ENCODE peak calls at places on chromosomes 13 and 19, in four cellular contexts. One of them, this sample, is unnamed.

GRCh38 chr19:39645800-39646411 is 9.8 kb upstream of the LGALS16 start:
- DNase-seq in AG04450: no peak
- DNase-seq in Caco-2: no peak
- DNase-seq in AG09309: no peak
- DNase-seq in this sample: peak

GRCh38 chr19:13012690-13013608 is 17.7 kb downstream of the NFIX start:
- DNase-seq in AG09309: no peak
- DNase-seq in AG04450: no peak
- DNase-seq in Caco-2: no peak
- DNase-seq in this sample: no peak

GRCh38 chr19:926595-927043 is 784 bp downstream of the ARID3A start:
- DNase-seq in AG09309: no peak
- DNase-seq in Caco-2: no peak
- DNase-seq in AG04450: no peak
- DNase-seq in this sample: no peak

GRCh38 chr19:42132030-42132628 is at the start of gene POU2F2:
- DNase-seq in AG04450: no peak
- DNase-seq in AG09309: no peak
- DNase-seq in Caco-2: no peak
- DNase-seq in this sample: no peak

GRCh38 chr19:2782357-2782935 is 627 bp downstream of the SGTA start:
- DNase-seq in AG09309: no peak
- DNase-seq in AG04450: no peak
- DNase-seq in Caco-2: no peak
- DNase-seq in this sample: no peak

GRCh38 chr13:34371108-34371507 is 553.2 kb downstream of the RFC3 start:
- DNase-seq in AG09309: no peak
- DNase-seq in AG04450: no peak
- DNase-seq in Caco-2: no peak
- DNase-seq in this sample: no peak

GRCh38 chr13:85241045-85241444 is 558.2 kb downstream of the SLITRK6 start:
- DNase-seq in AG04450: peak
- DNase-seq in AG09309: no peak
- DNase-seq in Caco-2: no peak
- DNase-seq in this sample: no peak

GRCh38 chr19:41616785-41617621 is 9.9 kb downstream of the CEACAM4 start:
- DNase-seq in Caco-2: no peak
- DNase-seq in AG04450: no peak
- DNase-seq in AG09309: no peak
- DNase-seq in this sample: peak

GRCh38 chr13:73018336-73018735 is 40.5 kb upstream of the KLF5 start:
- DNase-seq in AG09309: no peak
- DNase-seq in Caco-2: no peak
- DNase-seq in AG04450: no peak
- DNase-seq in this sample: no peak

GRCh38 chr13:109835321-109835720 is 48.9 kb upstream of the IRS2 start:
- DNase-seq in Caco-2: no peak
- DNase-seq in AG04450: no peak
- DNase-seq in AG09309: no peak
- DNase-seq in this sample: no peak

GRCh38 chr19:47540748-47541147 is 25.9 kb upstream of the NAPA start:
- DNase-seq in AG04450: peak
- DNase-seq in AG09309: peak
- DNase-seq in Caco-2: no peak
- DNase-seq in this sample: no peak

GRCh38 chr13:44212633-44213387 is 160.8 kb upstream of the SERP2 start:
- DNase-seq in Caco-2: peak
- DNase-seq in AG09309: peak
- DNase-seq in AG04450: peak
- DNase-seq in this sample: no peak

GRCh38 chr13:95481051-95481775 is 71.3 kb upstream of the CLDN10 start:
- DNase-seq in AG09309: no peak
- DNase-seq in AG04450: no peak
- DNase-seq in Caco-2: no peak
- DNase-seq in this sample: no peak

GRCh38 chr13:47499358-47500150 is 501.5 kb downstream of the SUCLA2 start:
- DNase-seq in Caco-2: no peak
- DNase-seq in AG09309: peak
- DNase-seq in AG04450: peak
- DNase-seq in this sample: no peak

GRCh38 chr19:49326165-49326704 is 1.2 kb upstream of the SLC6A16 start:
- DNase-seq in Caco-2: no peak
- DNase-seq in AG09309: no peak
- DNase-seq in AG04450: no peak
- DNase-seq in this sample: no peak

GRCh38 chr13:106513608-106514007 is 21.9 kb downstream of the EFNB2 start:
- DNase-seq in AG04450: no peak
- DNase-seq in AG09309: no peak
- DNase-seq in Caco-2: no peak
- DNase-seq in this sample: no peak

GRCh38 chr13:75136151-75136550 is 345.8 kb downstream of the TBC1D4 start:
- DNase-seq in AG09309: no peak
- DNase-seq in Caco-2: no peak
- DNase-seq in AG04450: no peak
- DNase-seq in this sample: no peak

GRCh38 chr13:22461854-22462565 is 718.8 kb upstream of the SGCG start:
- DNase-seq in Caco-2: no peak
- DNase-seq in AG09309: no peak
- DNase-seq in AG04450: no peak
- DNase-seq in this sample: no peak

GRCh38 chr19:13961826-13962737 is 9.8 kb downstream of the DCAF15 start:
- DNase-seq in AG04450: no peak
- DNase-seq in AG09309: no peak
- DNase-seq in Caco-2: no peak
- DNase-seq in this sample: no peak

GRCh38 chr19:33248954-33249613 is 23.4 kb upstream of the SLC7A10 start:
- DNase-seq in Caco-2: no peak
- DNase-seq in AG09309: no peak
- DNase-seq in AG04450: no peak
- DNase-seq in this sample: peak

GRCh38 chr19:46786236-46787039 is 2.0 kb downstream of the SLC1A5 start:
- DNase-seq in AG09309: peak
- DNase-seq in Caco-2: peak
- DNase-seq in AG04450: peak
- DNase-seq in this sample: peak

GRCh38 chr19:31354919-31355318 is 5.7 kb upstream of the TSHZ3 start:
- DNase-seq in Caco-2: no peak
- DNase-seq in AG09309: no peak
- DNase-seq in AG04450: no peak
- DNase-seq in this sample: no peak

GRCh38 chr19:8585894-8586750 is 8.9 kb upstream of the MYO1F start:
- DNase-seq in Caco-2: peak
- DNase-seq in AG09309: no peak
- DNase-seq in AG04450: no peak
- DNase-seq in this sample: peak

GRCh38 chr19:14577885-14578427 is 4.9 kb upstream of the CLEC17A start:
- DNase-seq in AG04450: no peak
- DNase-seq in Caco-2: no peak
- DNase-seq in AG09309: no peak
- DNase-seq in this sample: no peak

GRCh38 chr13:71629167-71629566 is 237.8 kb downstream of the DACH1 start:
- DNase-seq in AG09309: no peak
- DNase-seq in Caco-2: no peak
- DNase-seq in AG04450: no peak
- DNase-seq in this sample: no peak

GRCh38 chr13:106376411-106377112 is 158.9 kb downstream of the EFNB2 start:
- DNase-seq in AG09309: peak
- DNase-seq in AG04450: peak
- DNase-seq in Caco-2: no peak
- DNase-seq in this sample: peak

GRCh38 chr19:2503521-2504109 is 27.7 kb downstream of the GADD45B start:
- DNase-seq in AG09309: no peak
- DNase-seq in Caco-2: no peak
- DNase-seq in AG04450: no peak
- DNase-seq in this sample: peak

GRCh38 chr13:45728759-45729158 is 26.6 kb downstream of the CBY2 start:
- DNase-seq in Caco-2: peak
- DNase-seq in AG04450: no peak
- DNase-seq in AG09309: no peak
- DNase-seq in this sample: no peak

GRCh38 chr13:26968431-26969335 is 202.9 kb downstream of the USP12 start:
- DNase-seq in Caco-2: peak
- DNase-seq in AG04450: no peak
- DNase-seq in AG09309: no peak
- DNase-seq in this sample: no peak

GRCh38 chr13:25420161-25420560 is 48.4 kb downstream of the ATP8A2 start:
- DNase-seq in AG04450: no peak
- DNase-seq in AG09309: no peak
- DNase-seq in Caco-2: no peak
- DNase-seq in this sample: no peak

DNA sequence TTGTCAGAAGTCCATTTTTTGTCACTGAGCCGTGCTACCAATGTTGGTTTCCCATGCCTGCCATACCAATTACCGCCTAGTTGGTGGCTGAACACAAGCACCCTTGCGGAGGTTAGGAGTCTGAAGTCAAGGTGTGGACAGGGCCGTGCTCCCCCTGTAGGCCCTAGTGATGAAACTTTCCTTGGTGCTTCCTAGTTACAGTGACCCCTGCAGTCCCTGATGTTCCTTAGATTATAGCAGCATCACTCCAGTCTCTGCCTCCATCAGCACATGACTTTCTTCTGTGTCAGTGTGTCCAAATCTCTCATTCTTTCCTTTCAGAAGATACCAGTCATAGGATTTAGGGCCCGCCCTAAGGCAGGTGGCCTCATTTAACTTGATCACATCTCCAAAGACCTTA is 99.0 kb downstream of the MYO16 start:
- DNase-seq in AG04450: no peak
- DNase-seq in Caco-2: peak
- DNase-seq in AG09309: no peak
- DNase-seq in this sample: no peak
- TF ChIP-seq CTCF in AG04450: peak
- TF ChIP-seq CTCF in Caco-2: peak
- TF ChIP-seq CTCF in AG09309: no peak
- TF ChIP-seq CTCF in this sample: no peak

GRCh38 chr19:18158471-18158870 is 5.5 kb downstream of the PIK3R2 start:
- DNase-seq in AG09309: no peak
- DNase-seq in Caco-2: no peak
- DNase-seq in AG04450: no peak
- DNase-seq in this sample: no peak

GRCh38 chr19:18159810-18160209 is 6.8 kb downstream of the PIK3R2 start:
- DNase-seq in AG04450: no peak
- DNase-seq in AG09309: no peak
- DNase-seq in Caco-2: no peak
- DNase-seq in this sample: no peak

GRCh38 chr19:18164072-18164471 is 9.5 kb upstream of the IFI30 start:
- DNase-seq in AG09309: no peak
- DNase-seq in AG04450: no peak
- DNase-seq in Caco-2: no peak
- DNase-seq in this sample: no peak

GRCh38 chr19:18160441-18160791 is 7.5 kb downstream of the PIK3R2 start:
- DNase-seq in Caco-2: no peak
- DNase-seq in AG09309: no peak
- DNase-seq in AG04450: no peak
- DNase-seq in this sample: no peak

GRCh38 chr19:18160792-18161690 is 8.1 kb downstream of the PIK3R2 start:
- DNase-seq in Caco-2: no peak
- DNase-seq in AG04450: no peak
- DNase-seq in AG09309: no peak
- DNase-seq in this sample: peak
- TF ChIP-seq CTCF in Caco-2: no peak
- TF ChIP-seq CTCF in AG04450: no peak
- TF ChIP-seq CTCF in AG09309: peak
- TF ChIP-seq CTCF in this sample: no peak

DNA sequence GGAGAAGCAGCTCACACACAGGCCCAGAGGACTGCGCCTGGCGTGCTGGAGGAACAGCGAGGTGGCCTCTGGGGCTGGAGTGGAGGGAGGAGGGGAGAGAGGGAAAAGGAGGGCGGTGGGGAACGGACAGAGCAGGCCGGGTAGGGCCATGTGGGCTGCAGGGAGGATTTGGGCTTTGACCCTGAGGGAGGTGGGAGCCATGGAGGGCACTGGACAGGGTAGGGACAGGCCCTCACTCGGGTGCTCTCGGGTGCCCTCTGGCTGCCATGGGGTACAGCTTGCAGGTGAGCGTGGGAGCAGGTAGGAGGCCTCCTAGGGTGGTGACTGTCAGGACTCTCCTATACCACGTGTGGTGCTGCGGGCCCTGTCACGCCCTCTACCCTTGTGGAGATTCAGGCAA is 22.8 kb downstream of the PLIN4 start:
- DNase-seq in AG09309: no peak
- DNase-seq in AG04450: no peak
- DNase-seq in Caco-2: no peak
- DNase-seq in this sample: peak
- TF ChIP-seq CTCF in AG09309: peak
- TF ChIP-seq CTCF in AG04450: no peak
- TF ChIP-seq CTCF in Caco-2: no peak
- TF ChIP-seq CTCF in this sample: no peak

DNA sequence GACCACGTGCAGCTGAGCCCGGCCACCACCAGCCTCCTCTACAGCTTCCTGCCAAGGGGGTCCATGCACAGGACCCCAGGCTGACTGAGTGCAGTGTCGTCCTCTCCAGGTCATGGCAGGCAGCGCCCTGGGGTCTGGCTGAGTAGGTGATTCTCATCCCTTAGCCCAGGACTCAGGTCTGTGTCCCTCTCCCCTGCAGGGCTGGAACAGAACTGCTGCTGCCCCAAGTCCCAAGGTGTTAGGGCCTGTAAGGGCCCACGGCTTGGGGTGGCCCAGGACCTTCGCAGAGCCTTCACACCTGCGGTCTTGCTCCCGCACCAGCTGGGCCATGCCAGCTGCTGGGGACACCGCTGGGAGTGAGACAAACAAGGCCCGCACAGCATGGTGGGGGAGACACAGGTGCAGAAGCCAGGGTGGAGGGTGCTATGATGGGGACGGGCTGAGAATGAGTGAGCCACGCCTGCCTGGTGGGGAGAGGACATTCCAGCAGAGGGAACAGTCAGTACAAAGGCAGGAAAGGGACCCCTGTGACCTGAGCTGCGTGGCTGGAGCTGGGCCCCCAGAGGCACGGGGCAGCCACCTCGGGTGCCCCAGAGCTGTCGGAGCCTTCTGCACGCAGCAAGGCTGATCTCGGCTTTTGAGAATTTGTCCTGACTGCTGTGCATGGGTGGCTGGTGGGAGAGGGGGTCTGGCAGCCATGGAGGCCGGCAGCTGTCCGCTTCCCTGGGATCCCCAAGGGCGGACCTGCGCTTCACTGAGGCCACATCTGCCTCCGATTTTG is 11.9 kb downstream of the PLEKHF1 start:
- DNase-seq in Caco-2: no peak
- DNase-seq in AG09309: no peak
- DNase-seq in AG04450: no peak
- DNase-seq in this sample: no peak
- TF ChIP-seq CTCF in Caco-2: no peak
- TF ChIP-seq CTCF in AG09309: no peak
- TF ChIP-seq CTCF in AG04450: no peak
- TF ChIP-seq CTCF in this sample: no peak

This sample was measured in Calu3.